ENCODE peak calls at places on chromosomes 1 and 21, in eight cellular contexts. U is Panc1, E is GM23338, H is H1, I is HCT116, R is suprapubic skin, F is stomach, L is breast epithelium. D is an unnamed sample.

GRCh38 chr1:45205000-45205909 is 1.1 kb downstream of the ZSWIM5 start:
- DNase-seq in U (no peak), E (peak), H (peak), I (no peak), R (no peak), F (peak), L (no peak), D (peak)

GRCh38 chr1:42340093-42340492 is 5.1 kb upstream of the FOXJ3 start:
- DNase-seq in U (peak), E (peak), H (no peak), I (no peak), R (no peak), F (peak), L (no peak), D (peak)

GRCh38 chr1:22143065-22143514 is at the start of gene WNT4:
- DNase-seq in U (no peak), E (peak), H (peak), I (no peak), R (no peak), F (peak), L (no peak), D (peak)

GRCh38 chr21:41641821-41642368 is 125.0 kb downstream of the RIPK4 start:
- DNase-seq in U (no peak), E (no peak), H (no peak), I (no peak), R (peak), F (no peak), L (no peak), D (no peak)

GRCh38 chr1:6956488-6957159 is 171.4 kb downstream of the CAMTA1 start:
- DNase-seq in U (no peak), E (peak), H (peak), I (no peak), R (no peak), F (no peak), L (no peak), D (no peak)

GRCh38 chr1:37845781-37846180 is 13.6 kb downstream of the MTF1 start:
- DNase-seq in U (no peak), E (no peak), H (no peak), I (no peak), R (no peak), F (no peak), L (no peak), D (no peak)

GRCh38 chr1:158146165-158146564 is 34.5 kb upstream of the CD1D start:
- DNase-seq in U (no peak), E (no peak), H (no peak), I (no peak), R (no peak), F (no peak), L (no peak), D (no peak)

GRCh38 chr1:46652321-46653100 is 15.7 kb downstream of the ATPAF1 start:
- DNase-seq in U (no peak), E (no peak), H (no peak), I (no peak), R (no peak), F (no peak), L (no peak), D (no peak)

GRCh38 chr1:211843018-211843417 is 12.5 kb upstream of the LPGAT1 start:
- DNase-seq in U (no peak), E (no peak), H (no peak), I (no peak), R (no peak), F (no peak), L (no peak), D (no peak)

GRCh38 chr21:44263221-44263671 is 1.5 kb upstream of the DNMT3L start:
- DNase-seq in U (no peak), E (peak), H (no peak), I (no peak), R (no peak), F (no peak), L (no peak), D (no peak)

GRCh38 chr1:222462598-222462997 is 85.3 kb downstream of the HHIPL2 start:
- DNase-seq in U (no peak), E (no peak), H (no peak), I (no peak), R (no peak), F (no peak), L (no peak), D (no peak)

GRCh38 chr21:35927262-35927661 is 133.1 kb downstream of the SETD4 start:
- DNase-seq in U (no peak), E (no peak), H (no peak), I (no peak), R (no peak), F (no peak), L (no peak), D (no peak)

GRCh38 chr1:17135530-17135929 is 16.3 kb upstream of the PADI2 start:
- DNase-seq in U (no peak), E (no peak), H (no peak), I (no peak), R (no peak), F (no peak), L (no peak), D (no peak)

GRCh38 chr1:43232071-43232470 is 37.7 kb upstream of the TMEM125 start:
- DNase-seq in U (no peak), E (no peak), H (no peak), I (no peak), R (no peak), F (no peak), L (no peak), D (no peak)

GRCh38 chr1:178688244-178688643 is 36.8 kb upstream of the RALGPS2 start:
- DNase-seq in U (no peak), E (no peak), H (no peak), I (no peak), R (no peak), F (no peak), L (no peak), D (no peak)

GRCh38 chr1:202068596-202068995 is 54.1 kb upstream of the GPR37L1 start:
- DNase-seq in U (no peak), E (no peak), H (no peak), I (no peak), R (no peak), F (no peak), L (no peak), D (no peak)

GRCh38 chr1:244216836-244217235 is 165.8 kb downstream of the ZBTB18 start:
- DNase-seq in U (no peak), E (no peak), H (no peak), I (no peak), R (no peak), F (no peak), L (no peak), D (no peak)

GRCh38 chr1:10472220-10473144 is at the start of gene DFFA:
- DNase-seq in U (peak), E (peak), H (peak), I (peak), R (peak), F (peak), L (peak), D (peak)

GRCh38 chr1:227543283-227544066 is 19.9 kb upstream of the ZNF678 start:
- DNase-seq in U (no peak), E (no peak), H (no peak), I (no peak), R (no peak), F (no peak), L (no peak), D (no peak)

GRCh38 chr21:22597660-22598255 is 1599.5 kb downstream of the NCAM2 start:
- DNase-seq in U (no peak), E (no peak), H (no peak), I (no peak), R (no peak), F (no peak), L (no peak), D (no peak)

GRCh38 chr1:237736372-237737029 is 154.2 kb downstream of the ZP4 start:
- DNase-seq in U (no peak), E (peak), H (peak), I (no peak), R (no peak), F (no peak), L (no peak), D (no peak)

GRCh38 chr1:119647734-119648619 is at the start of gene ZNF697:
- DNase-seq in U (peak), E (peak), H (peak), I (peak), R (peak), F (peak), L (peak), D (peak)

GRCh38 chr1:1068374-1069060 is 5.6 kb downstream of the RNF223 start:
- DNase-seq in U (no peak), E (peak), H (peak), I (no peak), R (no peak), F (peak), L (peak), D (no peak)

GRCh38 chr1:198776602-198777029 is 137.8 kb downstream of the PTPRC start:
- DNase-seq in U (no peak), E (no peak), H (no peak), I (no peak), R (no peak), F (no peak), L (no peak), D (peak)

GRCh38 chr1:213499444-213499843 is 448.4 kb downstream of the RPS6KC1 start:
- DNase-seq in U (no peak), E (no peak), H (no peak), I (no peak), R (no peak), F (no peak), L (no peak), D (no peak)

GRCh38 chr1:25210728-25211127 is 21.6 kb downstream of the SYF2 start:
- DNase-seq in U (no peak), E (no peak), H (no peak), I (no peak), R (no peak), F (peak), L (no peak), D (no peak)

GRCh38 chr1:183239220-183239742 is 53.2 kb downstream of the LAMC2 start:
- DNase-seq in U (no peak), E (no peak), H (no peak), I (no peak), R (no peak), F (no peak), L (no peak), D (no peak)

GRCh38 chr21:25573409-25574206 is 33.7 kb downstream of the MRPL39 start:
- DNase-seq in U (peak), E (no peak), H (no peak), I (peak), R (no peak), F (no peak), L (no peak), D (no peak)

GRCh38 chr1:109756848-109757521 is 6.7 kb downstream of the EPS8L3 start:
- DNase-seq in U (no peak), E (no peak), H (peak), I (no peak), R (peak), F (no peak), L (no peak), D (no peak)

GRCh38 chr21:44870748-44871495 is 2.6 kb downstream of the PTTG1IP start:
- DNase-seq in U (no peak), E (no peak), H (no peak), I (peak), R (no peak), F (peak), L (peak), D (peak)

GRCh38 chr1:205598841-205599666 is 32.8 kb downstream of the ELK4 start:
- DNase-seq in U (no peak), E (no peak), H (no peak), I (no peak), R (no peak), F (peak), L (no peak), D (no peak)

GRCh38 chr1:155646307-155646706 is 36.3 kb downstream of the MSTO1 start:
- DNase-seq in U (no peak), E (no peak), H (no peak), I (no peak), R (peak), F (no peak), L (peak), D (no peak)

GRCh38 chr1:9573723-9574122 is 15.0 kb upstream of the TMEM201 start:
- DNase-seq in U (no peak), E (peak), H (no peak), I (no peak), R (no peak), F (no peak), L (no peak), D (no peak)

GRCh38 chr1:175207971-175208370 is 15.4 kb upstream of the KIAA0040 start:
- DNase-seq in U (no peak), E (no peak), H (no peak), I (no peak), R (no peak), F (no peak), L (no peak), D (no peak)

GRCh38 chr1:55034476-55035133 is 4.7 kb upstream of the PCSK9 start:
- DNase-seq in U (no peak), E (no peak), H (no peak), I (no peak), R (no peak), F (no peak), L (no peak), D (no peak)

GRCh38 chr1:87715052-87715451 is 386.4 kb downstream of the LMO4 start:
- DNase-seq in U (no peak), E (no peak), H (no peak), I (no peak), R (no peak), F (no peak), L (no peak), D (peak)

GRCh38 chr1:87715471-87715870 is 386.8 kb downstream of the LMO4 start:
- DNase-seq in U (no peak), E (no peak), H (no peak), I (no peak), R (no peak), F (no peak), L (no peak), D (no peak)

GRCh38 chr1:87714278-87714677 is 385.6 kb downstream of the LMO4 start:
- DNase-seq in U (no peak), E (no peak), H (no peak), I (no peak), R (no peak), F (no peak), L (no peak), D (no peak)

GRCh38 chr1:87718241-87718950 is 389.7 kb downstream of the LMO4 start:
- DNase-seq in U (no peak), E (no peak), H (no peak), I (no peak), R (no peak), F (no peak), L (no peak), D (no peak)

GRCh38 chr1:87717167-87717670 is 388.5 kb downstream of the LMO4 start:
- DNase-seq in U (no peak), E (no peak), H (no peak), I (no peak), R (no peak), F (no peak), L (no peak), D (no peak)
- H3K4me3 ChIP-seq in U (no peak), E (no peak), H (no peak), I (no peak), R (no peak), F (no peak), L (no peak), D (no peak)

DNA sequence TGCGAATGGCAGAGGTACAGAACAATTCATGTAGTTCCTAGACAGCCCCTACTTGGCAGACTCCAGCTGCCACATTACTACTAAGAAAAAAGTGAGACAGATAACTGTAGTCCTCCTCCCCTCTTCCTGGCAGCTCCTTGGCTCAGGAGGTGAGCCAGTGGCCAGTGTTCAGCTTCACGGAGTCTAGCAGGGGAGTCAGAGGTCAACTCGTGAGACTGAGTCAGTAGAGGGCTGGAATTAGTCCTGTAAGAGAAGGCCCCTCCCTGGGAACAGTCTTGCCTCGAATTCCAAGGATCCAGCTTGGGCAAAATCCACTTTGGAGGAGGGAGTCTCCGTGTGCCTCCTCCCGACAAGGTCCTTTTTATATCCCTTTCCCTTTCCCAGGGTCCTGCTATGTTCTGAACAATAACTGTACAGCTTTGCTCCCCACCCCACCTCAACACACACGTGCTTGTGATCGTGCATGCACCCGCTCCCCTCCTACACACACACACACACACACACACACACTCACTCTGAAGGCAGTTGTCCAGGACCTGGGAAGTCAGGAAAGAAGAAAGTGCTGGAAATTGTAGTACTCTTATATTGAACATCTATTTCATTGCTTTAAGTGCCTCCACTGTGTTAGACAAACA is 22.5 kb upstream of the SLC27A3 start:
- DNase-seq in U (no peak), E (no peak), H (no peak), I (no peak), R (no peak), F (no peak), L (peak), D (no peak)
- H3K27ac ChIP-seq in U (no peak), E (no peak), H (no peak), I (no peak), R (peak), F (peak), L (peak), D (no peak)

GRCh38 chr21:26655466-26655865 is 82.4 kb upstream of the CYYR1 start:
- DNase-seq in U (no peak), E (no peak), H (no peak), I (no peak), R (no peak), F (no peak), L (no peak), D (no peak)
- TF ChIP-seq POLR2AphosphoS5 in U (no peak), E (no peak), H (no peak), I (no peak), R (no peak), F (no peak), L (no peak), D (no peak)

DNA sequence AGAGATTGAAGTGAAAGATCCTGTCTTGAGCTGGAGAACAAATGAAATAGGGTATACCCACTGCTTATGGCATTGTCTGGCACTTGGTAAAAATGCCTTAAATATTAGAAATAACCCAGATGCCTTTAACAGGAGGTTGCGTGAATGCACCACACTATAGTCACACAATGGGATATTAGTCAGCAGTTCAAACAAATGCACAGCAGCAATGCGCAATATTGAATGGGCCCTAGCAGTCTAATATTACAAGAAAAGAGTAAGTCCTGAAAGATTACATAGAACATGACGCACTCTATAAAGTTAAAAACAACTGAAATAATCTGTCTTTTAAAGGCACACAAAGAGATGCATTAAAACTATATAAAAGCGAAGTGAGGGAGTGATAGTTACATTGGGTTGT is 161.0 kb downstream of the EDEM3 start:
- DNase-seq in U (no peak), E (no peak), H (no peak), I (no peak), R (no peak), F (no peak), L (no peak), D (no peak)
- H3K4me3 ChIP-seq in U (no peak), E (no peak), H (no peak), I (no peak), R (no peak), F (no peak), L (no peak), D (no peak)

GRCh38 chr1:156692958-156693857 is 12.2 kb downstream of the CRABP2 start:
- DNase-seq in U (no peak), E (peak), H (peak), I (no peak), R (no peak), F (peak), L (peak), D (peak)

GRCh38 chr1:156691665-156692408 is 13.5 kb downstream of the CRABP2 start:
- DNase-seq in U (no peak), E (peak), H (peak), I (no peak), R (no peak), F (no peak), L (no peak), D (no peak)

GRCh38 chr1:156692409-156692957 is 12.9 kb downstream of the CRABP2 start:
- DNase-seq in U (no peak), E (no peak), H (peak), I (no peak), R (no peak), F (peak), L (peak), D (no peak)

GRCh38 chr1:156694563-156694962 is 10.8 kb downstream of the CRABP2 start:
- DNase-seq in U (no peak), E (peak), H (no peak), I (no peak), R (no peak), F (no peak), L (no peak), D (no peak)

GRCh38 chr1:156693858-156694562 is 11.4 kb downstream of the CRABP2 start:
- DNase-seq in U (no peak), E (peak), H (peak), I (no peak), R (no peak), F (peak), L (no peak), D (no peak)
- H3K27ac ChIP-seq in U (peak), E (peak), H (peak), I (peak), R (no peak), F (no peak), L (peak), D (peak)

GRCh38 chr1:94327001-94327685 is 89.8 kb upstream of the ARHGAP29 start:
- DNase-seq in U (no peak), E (peak), H (peak), I (peak), R (peak), F (peak), L (peak), D (no peak)

GRCh38 chr1:94329986-94330385 is 88.2 kb upstream of the ABCD3 start:
- DNase-seq in U (no peak), E (peak), H (no peak), I (no peak), R (no peak), F (no peak), L (no peak), D (no peak)

GRCh38 chr1:94332516-94332915 is 85.7 kb upstream of the ABCD3 start:
- DNase-seq in U (no peak), E (no peak), H (no peak), I (no peak), R (no peak), F (no peak), L (no peak), D (no peak)

GRCh38 chr1:94326329-94326728 is 88.9 kb upstream of the ARHGAP29 start:
- DNase-seq in U (no peak), E (peak), H (no peak), I (no peak), R (no peak), F (no peak), L (no peak), D (no peak)

DNA sequence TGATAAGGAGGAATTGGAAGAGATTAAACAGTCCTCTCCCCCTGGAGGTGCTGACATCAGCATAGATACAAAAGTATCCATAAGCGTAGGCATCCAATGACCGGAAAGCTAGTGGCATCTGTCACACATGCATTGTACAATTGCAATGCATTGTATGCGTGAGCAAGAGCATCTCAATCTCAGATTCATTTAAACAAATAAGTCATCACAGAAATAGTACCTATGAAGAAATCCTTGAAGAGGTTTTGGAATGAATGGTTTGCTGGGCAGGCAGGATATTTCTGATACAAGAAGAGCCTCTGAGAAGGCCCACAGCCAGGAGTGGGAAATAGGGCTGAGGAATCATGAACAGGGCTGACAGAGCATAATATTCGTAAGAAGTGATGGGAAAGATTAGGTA is 88.9 kb upstream of the ABCD3 start:
- DNase-seq in U (no peak), E (no peak), H (no peak), I (no peak), R (no peak), F (no peak), L (no peak), D (no peak)
- TF ChIP-seq POLR2AphosphoS5 in U (no peak), E (no peak), H (no peak), I (no peak), R (no peak), F (no peak), L (no peak), D (no peak)